ENCODE peak calls at places on chromosome 11, in eight cellular contexts. N is tibial artery, S is body of pancreas, I is H9, M is Peyer's patch, H is brain microvascular endothelial cell, X is pancreas, R is neural progenitor cell. W is an unnamed sample. For H3K27me3, the result is how much of the 10 kb centered on the place peaks cover.

GRCh38 chr11:68282141-68282860 is 10.5 kb upstream of the C11orf24 start:
- DNase-seq in N (no peak), S (no peak), I (no peak), M (peak), H (no peak), X (no peak), R (no peak), W (no peak)

GRCh38 chr11:74989269-74989655 is 529 bp downstream of the NEU3 start:
- DNase-seq in N (no peak), S (no peak), I (no peak), M (no peak), H (peak), X (no peak), R (peak), W (no peak)

GRCh38 chr11:45395421-45395820 is 109.3 kb upstream of the SYT13 start:
- DNase-seq in N (no peak), S (no peak), I (no peak), M (no peak), H (no peak), X (no peak), R (no peak), W (no peak)

GRCh38 chr11:33160147-33160546 is 1.1 kb downstream of the CSTF3 start:
- DNase-seq in N (no peak), S (no peak), I (no peak), M (no peak), H (peak), X (no peak), R (peak), W (no peak)

GRCh38 chr11:27291302-27291889 is 71.6 kb downstream of the CCDC34 start:
- DNase-seq in N (no peak), S (peak), I (no peak), M (no peak), H (no peak), X (no peak), R (peak), W (no peak)

GRCh38 chr11:74288161-74288560 is 23.3 kb downstream of the P4HA3 start:
- DNase-seq in N (no peak), S (peak), I (no peak), M (no peak), H (peak), X (no peak), R (no peak), W (no peak)

GRCh38 chr11:94968334-94968958 is 4.9 kb downstream of the CWC15 start:
- DNase-seq in N (no peak), S (no peak), I (no peak), M (no peak), H (no peak), X (no peak), R (no peak), W (no peak)

GRCh38 chr11:16173798-16174197 is 182.5 kb downstream of the SOX6 start:
- DNase-seq in N (no peak), S (no peak), I (no peak), M (no peak), H (no peak), X (no peak), R (no peak), W (no peak)

GRCh38 chr11:123054301-123055065 is 7.5 kb downstream of the HSPA8 start:
- DNase-seq in N (no peak), S (peak), I (peak), M (no peak), H (peak), X (no peak), R (peak), W (no peak)

GRCh38 chr11:102347526-102348331 is 715 bp downstream of the BIRC2 start:
- DNase-seq in N (no peak), S (peak), I (no peak), M (no peak), H (peak), X (peak), R (peak), W (no peak)

GRCh38 chr11:17991799-17992433 is 20.9 kb downstream of the SERGEF start:
- DNase-seq in N (no peak), S (peak), I (no peak), M (peak), H (no peak), X (peak), R (peak), W (no peak)

GRCh38 chr11:69280994-69281393 is 13.0 kb upstream of the MYEOV start:
- DNase-seq in N (no peak), S (peak), I (no peak), M (no peak), H (peak), X (peak), R (no peak), W (peak)

GRCh38 chr11:47995318-47995717 is 15.0 kb downstream of the PTPRJ start:
- DNase-seq in N (peak), S (no peak), I (no peak), M (no peak), H (no peak), X (no peak), R (no peak), W (no peak)

GRCh38 chr11:64364435-64364834 is 5.5 kb downstream of the RPS6KA4 start:
- DNase-seq in N (no peak), S (no peak), I (no peak), M (peak), H (no peak), X (no peak), R (no peak), W (no peak)

GRCh38 chr11:70490208-70490607 is 91.9 kb downstream of the CTTN start:
- DNase-seq in N (no peak), S (no peak), I (no peak), M (no peak), H (no peak), X (no peak), R (no peak), W (peak)

GRCh38 chr11:133425992-133426391 is 106.3 kb downstream of the OPCML start:
- DNase-seq in N (no peak), S (no peak), I (no peak), M (no peak), H (no peak), X (no peak), R (no peak), W (no peak)

GRCh38 chr11:117842131-117842941 is 17.8 kb upstream of the FXYD2 start:
- DNase-seq in N (peak), S (no peak), I (peak), M (peak), H (no peak), X (no peak), R (no peak), W (no peak)

GRCh38 chr11:111000400-111001090 is 245.0 kb upstream of the POU2AF2 start:
- DNase-seq in N (no peak), S (no peak), I (no peak), M (no peak), H (no peak), X (no peak), R (no peak), W (no peak)

GRCh38 chr11:134731562-134731961 is 319.5 kb upstream of the B3GAT1 start:
- DNase-seq in N (no peak), S (no peak), I (peak), M (no peak), H (no peak), X (no peak), R (peak), W (no peak)

GRCh38 chr11:19209617-19210016 is 7.8 kb upstream of the CSRP3 start:
- DNase-seq in N (no peak), S (no peak), I (no peak), M (no peak), H (no peak), X (no peak), R (no peak), W (no peak)

GRCh38 chr11:110031171-110031570 is 62.0 kb upstream of the ZC3H12C start:
- DNase-seq in N (no peak), S (no peak), I (no peak), M (no peak), H (no peak), X (no peak), R (no peak), W (no peak)

GRCh38 chr11:69455969-69456368 is 25.5 kb upstream of the LINC01488 start:
- DNase-seq in N (no peak), S (no peak), I (no peak), M (no peak), H (no peak), X (no peak), R (no peak), W (no peak)

GRCh38 chr11:7577883-7578242 is 64.1 kb downstream of the PPFIBP2 start:
- DNase-seq in N (no peak), S (no peak), I (peak), M (no peak), H (peak), X (no peak), R (no peak), W (no peak)

GRCh38 chr11:59206635-59207034 is 6.1 kb downstream of the MPEG1 start:
- DNase-seq in N (no peak), S (peak), I (peak), M (no peak), H (peak), X (peak), R (peak), W (no peak)

GRCh38 chr11:125351045-125351867 is 144.8 kb downstream of the FEZ1 start:
- DNase-seq in N (no peak), S (no peak), I (peak), M (no peak), H (no peak), X (no peak), R (no peak), W (no peak)

GRCh38 chr11:35014352-35014751 is 97.9 kb downstream of the PDHX start:
- DNase-seq in N (no peak), S (no peak), I (no peak), M (no peak), H (peak), X (no peak), R (no peak), W (no peak)

GRCh38 chr11:126246636-126247035 is 22.1 kb downstream of the SRPRA start:
- DNase-seq in N (no peak), S (no peak), I (no peak), M (no peak), H (peak), X (no peak), R (no peak), W (no peak)

GRCh38 chr11:76810151-76810853 is 27.1 kb downstream of the TSKU start:
- DNase-seq in N (no peak), S (peak), I (no peak), M (no peak), H (peak), X (no peak), R (no peak), W (no peak)
- TF ChIP-seq CTCF in N (peak), S (peak), I (peak), M (no peak), H (peak), X (peak), R (peak), W (peak)

DNA sequence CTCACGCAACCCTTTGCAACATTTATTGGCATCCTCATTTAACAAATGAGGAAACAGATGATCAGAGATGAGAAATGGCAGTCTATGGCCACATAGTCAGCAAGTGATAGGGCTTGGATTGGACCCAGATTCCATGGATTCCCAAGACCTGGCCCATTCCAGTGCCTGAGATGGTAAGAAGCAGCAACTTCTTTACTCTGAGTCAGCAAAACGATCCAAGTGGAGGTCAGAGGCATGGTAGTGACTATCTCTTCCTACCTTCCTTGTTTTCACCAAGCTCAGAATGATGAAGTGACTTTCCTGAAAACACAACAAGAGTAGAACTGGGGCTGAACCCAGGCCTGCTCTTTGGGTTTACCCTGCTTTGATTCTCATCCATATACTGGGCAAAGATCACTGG is 293.1 kb downstream of the TENM4 start:
- DNase-seq in N (no peak), S (no peak), I (no peak), M (no peak), H (no peak), X (no peak), R (no peak), W (no peak)
- H3K27me3 ChIP-seq in N (under half), S (under half), I (under half), M (under half), H (under half), X (under half), R (under half), W (under half)

GRCh38 chr11:96229354-96229973 is 113.5 kb downstream of the MAML2 start:
- DNase-seq in N (no peak), S (no peak), I (no peak), M (no peak), H (no peak), X (no peak), R (no peak), W (no peak)

GRCh38 chr11:96228472-96228871 is 114.5 kb downstream of the MAML2 start:
- DNase-seq in N (peak), S (peak), I (no peak), M (no peak), H (peak), X (peak), R (no peak), W (peak)

GRCh38 chr11:96228911-96229310 is 114.1 kb downstream of the MAML2 start:
- DNase-seq in N (no peak), S (no peak), I (no peak), M (no peak), H (no peak), X (no peak), R (no peak), W (no peak)

GRCh38 chr11:96227244-96227643 is 115.8 kb downstream of the MAML2 start:
- DNase-seq in N (no peak), S (no peak), I (no peak), M (no peak), H (no peak), X (no peak), R (no peak), W (no peak)

GRCh38 chr11:96230686-96231085 is 112.3 kb downstream of the MAML2 start:
- DNase-seq in N (no peak), S (no peak), I (no peak), M (no peak), H (no peak), X (no peak), R (no peak), W (no peak)
- H3K27ac ChIP-seq in N (no peak), S (no peak), I (no peak), M (no peak), H (peak), X (no peak), R (no peak), W (peak)

GRCh38 chr11:120622189-120622912 is 110.8 kb downstream of the GRIK4 start:
- DNase-seq in N (no peak), S (no peak), I (no peak), M (no peak), H (no peak), X (no peak), R (no peak), W (no peak)
- TF ChIP-seq CTCF in N (no peak), S (no peak), I (peak), M (no peak), H (peak), X (no peak), R (peak), W (no peak)

DNA sequence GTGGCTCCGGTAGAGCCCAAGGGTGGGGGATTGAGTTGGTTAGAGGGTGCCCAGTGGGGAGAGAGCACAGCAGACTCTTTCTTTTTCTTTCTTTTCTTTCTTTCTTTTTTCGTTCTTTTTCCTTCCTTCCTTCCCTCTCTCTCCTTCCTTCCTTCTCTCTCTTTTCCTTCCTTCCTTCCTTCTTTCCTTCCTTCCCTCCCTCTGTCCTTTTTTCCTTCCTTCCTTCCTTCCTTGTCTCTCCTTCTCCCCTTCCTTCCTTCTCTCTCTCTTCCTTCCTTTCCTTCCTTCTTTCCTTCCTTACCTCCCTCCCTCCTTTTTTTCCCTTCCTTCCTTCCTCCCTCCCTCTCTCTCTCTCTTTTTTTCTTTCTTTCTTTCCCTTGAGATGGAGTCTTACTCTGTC is 4.8 kb upstream of the ALX4 start:
- DNase-seq in N (no peak), S (no peak), I (no peak), M (no peak), H (no peak), X (no peak), R (no peak), W (no peak)
- H3K27me3 ChIP-seq in N (half or more), S (under half), I (half or more), M (under half), H (half or more), X (under half), R (half or more), W (half or more)

DNA sequence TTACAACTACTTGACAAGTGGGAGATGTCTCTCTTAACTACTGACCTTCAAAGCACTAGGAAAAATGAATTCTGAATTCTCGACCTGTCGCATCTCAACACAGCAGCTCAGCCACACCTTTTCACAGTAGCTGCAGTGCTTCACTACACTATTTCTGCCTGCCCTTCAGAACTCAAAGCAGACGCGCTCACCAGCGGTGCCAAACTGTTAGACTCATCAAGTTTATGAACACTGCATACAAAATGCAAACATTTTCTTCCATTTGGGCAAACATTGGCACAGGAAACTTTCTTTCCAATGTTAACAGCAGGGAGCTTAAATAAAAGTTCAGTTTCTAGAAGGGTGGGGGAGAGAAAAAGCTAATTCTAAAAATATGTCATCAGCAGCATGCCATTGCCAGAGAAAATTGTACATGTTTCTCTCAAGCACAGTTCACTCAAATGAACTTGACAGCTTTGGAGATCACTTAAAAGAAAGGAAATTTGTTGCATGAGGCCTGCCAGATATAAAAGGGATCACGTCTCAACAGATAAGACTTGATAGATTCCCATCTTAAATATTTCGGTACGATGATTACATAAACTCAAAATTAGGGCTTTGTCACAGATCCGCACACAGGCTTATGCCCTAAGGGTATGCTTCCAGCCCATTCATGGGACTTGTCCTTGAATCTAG is 82.7 kb downstream of the CADM1 start:
- DNase-seq in N (no peak), S (no peak), I (no peak), M (no peak), H (no peak), X (no peak), R (no peak), W (no peak)
- H3K27ac ChIP-seq in N (no peak), S (no peak), I (no peak), M (no peak), H (no peak), X (no peak), R (no peak), W (no peak)

GRCh38 chr11:120547871-120548681 is 36.5 kb downstream of the GRIK4 start:
- DNase-seq in N (peak), S (peak), I (no peak), M (peak), H (peak), X (peak), R (peak), W (peak)
- TF ChIP-seq CTCF in N (no peak), S (no peak), I (peak), M (no peak), H (peak), X (no peak), R (peak), W (no peak)

GRCh38 chr11:105609832-105610781 is at the start of gene GRIA4:
- DNase-seq in N (peak), S (peak), I (peak), M (peak), H (peak), X (peak), R (peak), W (no peak)
- H3K27me3 ChIP-seq in N (under half), S (under half), I (under half), M (under half), H (under half), X (under half), R (under half), W (under half)

GRCh38 chr11:65862191-65862735 is 2.0 kb downstream of the MUS81 start:
- DNase-seq in N (peak), S (no peak), I (peak), M (no peak), H (no peak), X (no peak), R (peak), W (peak)
- H3K27ac ChIP-seq in N (peak), S (no peak), I (no peak), M (no peak), H (no peak), X (no peak), R (no peak), W (peak)

GRCh38 chr11:819129-819931 is 616 bp downstream of the PNPLA2 start:
- DNase-seq in N (peak), S (peak), I (peak), M (peak), H (peak), X (peak), R (peak), W (no peak)
- TF ChIP-seq CTCF in N (peak), S (peak), I (no peak), M (peak), H (peak), X (no peak), R (no peak), W (no peak)